ENCODE peak calls at places on chromosome 12, in seven cellular contexts. M, V, E, D, R, H and Q are unnamed samples.

GRCh38 chr12:78181544-78182162 is 351.0 kb downstream of the NAV3 start:
- DNase-seq in M (no peak), V (no peak), E (peak; percentile 73), D (no peak), R (no peak), H (no peak), Q (no peak)

GRCh38 chr12:50845021-50845647 is 2.4 kb downstream of the TMPRSS12 start:
- DNase-seq in M (no peak), V (no peak), E (peak; percentile 21), D (no peak), R (no peak), H (no peak), Q (no peak)

GRCh38 chr12:74598819-74599218 is 61.2 kb downstream of the ATXN7L3B start:
- DNase-seq in M (no peak), V (no peak), E (peak; percentile 71), D (no peak), R (no peak), H (no peak), Q (no peak)

GRCh38 chr12:98146043-98146442 is 369.3 kb upstream of the TMPO start:
- DNase-seq in M (no peak), V (no peak), E (no peak), D (no peak), R (no peak), H (no peak), Q (no peak)

GRCh38 chr12:71438670-71439361 is 782 bp upstream of the LGR5 start:
- DNase-seq in M (no peak), V (no peak), E (peak; percentile 35), D (no peak), R (no peak), H (peak; percentile 8), Q (peak; percentile 38)

GRCh38 chr12:29616664-29617409 is 119.4 kb upstream of the OVCH1 start:
- DNase-seq in M (no peak), V (no peak), E (peak; percentile 87), D (no peak), R (no peak), H (no peak), Q (no peak)

GRCh38 chr12:51270067-51270846 is at the start of gene SMAGP:
- DNase-seq in M (no peak), V (peak; percentile 73), E (peak; percentile 86), D (peak; percentile 94), R (peak; percentile 30), H (peak; percentile 88), Q (peak; percentile 80)

GRCh38 chr12:7588703-7589329 is 76.9 kb downstream of the APOBEC1 start:
- DNase-seq in M (peak; percentile 25), V (peak; percentile 42), E (peak; percentile 59), D (no peak), R (peak; percentile 51), H (peak; percentile 73), Q (no peak)

GRCh38 chr12:10358131-10358530 is 31.7 kb downstream of the KLRK1 start:
- DNase-seq in M (no peak), V (no peak), E (no peak), D (no peak), R (no peak), H (no peak), Q (no peak)

GRCh38 chr12:12474931-12475485 is 87.7 kb downstream of the DUSP16 start:
- DNase-seq in M (peak; percentile 87), V (no peak), E (no peak), D (no peak), R (no peak), H (no peak), Q (no peak)

GRCh38 chr12:47216150-47216677 is 136.5 kb upstream of the AMIGO2 start:
- DNase-seq in M (peak; percentile 74), V (no peak), E (no peak), D (no peak), R (peak; percentile 73), H (no peak), Q (no peak)

GRCh38 chr12:17381211-17381610 is 708.8 kb downstream of the RERGL start:
- DNase-seq in M (no peak), V (no peak), E (no peak), D (no peak), R (no peak), H (no peak), Q (no peak)

GRCh38 chr12:33322519-33322918 is 117.1 kb downstream of the SYT10 start:
- DNase-seq in M (no peak), V (no peak), E (no peak), D (no peak), R (no peak), H (no peak), Q (no peak)

GRCh38 chr12:42587564-42588307 is 1.8 kb downstream of the PRICKLE1 start:
- DNase-seq in M (no peak), V (no peak), E (peak; percentile 43), D (no peak), R (no peak), H (peak; percentile 10), Q (no peak)

GRCh38 chr12:108479364-108480070 is 35.6 kb upstream of the FICD start:
- DNase-seq in M (no peak), V (no peak), E (peak; percentile 46), D (no peak), R (no peak), H (no peak), Q (no peak)

GRCh38 chr12:15899282-15899870 is 11.8 kb upstream of the DERA start:
- DNase-seq in M (no peak), V (peak; percentile 38), E (peak; percentile 25), D (no peak), R (peak; percentile 31), H (no peak), Q (peak; percentile 23)

GRCh38 chr12:77488041-77488620 is 342.6 kb upstream of the NAV3 start:
- DNase-seq in M (no peak), V (no peak), E (no peak), D (no peak), R (no peak), H (no peak), Q (no peak)

GRCh38 chr12:69318225-69318624 is 30.0 kb upstream of the LYZ start:
- DNase-seq in M (no peak), V (no peak), E (no peak), D (no peak), R (no peak), H (no peak), Q (no peak)

GRCh38 chr12:34236073-34236472 is 213.8 kb downstream of the ALG10 start:
- DNase-seq in M (no peak), V (no peak), E (no peak), D (no peak), R (no peak), H (no peak), Q (no peak)

GRCh38 chr12:28424965-28425364 is 234.7 kb downstream of the CCDC91 start:
- DNase-seq in M (no peak), V (no peak), E (no peak), D (no peak), R (no peak), H (peak; percentile 30), Q (peak; percentile 63)

GRCh38 chr12:30988086-30988485 is 61.5 kb downstream of the TSPAN11 start:
- DNase-seq in M (no peak), V (no peak), E (no peak), D (no peak), R (no peak), H (peak; percentile 64), Q (no peak)

GRCh38 chr12:14771651-14772137 is 31.6 kb downstream of the WBP11 start:
- DNase-seq in M (peak; percentile 41), V (no peak), E (no peak), D (no peak), R (peak; percentile 78), H (no peak), Q (peak; percentile 12)

GRCh38 chr12:123801573-123802178 is 39.6 kb downstream of the DNAH10 start:
- DNase-seq in M (no peak), V (peak; percentile 46), E (peak; percentile 72), D (no peak), R (no peak), H (no peak), Q (no peak)

GRCh38 chr12:122201381-122201780 is 2.1 kb upstream of the B3GNT4 start:
- DNase-seq in M (no peak), V (no peak), E (no peak), D (peak; percentile 40), R (no peak), H (no peak), Q (no peak)
- H3K27me3 ChIP-seq in M (peaks cover 5% of the 10 kb centered on the region), V (no peaks in the 10 kb centered on the region), E (no peaks in the 10 kb centered on the region), D (peaks cover 63% of the 10 kb centered on the region), R (no peaks in the 10 kb centered on the region), H (no peaks in the 10 kb centered on the region), Q (peaks cover 35% of the 10 kb centered on the region)

GRCh38 chr12:132617822-132618682 is 524 bp upstream of the P2RX2 start:
- DNase-seq in M (no peak), V (no peak), E (no peak), D (no peak), R (no peak), H (peak; percentile 20), Q (no peak)
- H3K4me3 ChIP-seq in M (no peak overlapping the region), V (no peak overlapping the region), E (peak overlapping the region; percentile 7), D (peak overlapping the region; percentile 31), R (no peak overlapping the region), H (no peak overlapping the region), Q (no peak overlapping the region)

DNA sequence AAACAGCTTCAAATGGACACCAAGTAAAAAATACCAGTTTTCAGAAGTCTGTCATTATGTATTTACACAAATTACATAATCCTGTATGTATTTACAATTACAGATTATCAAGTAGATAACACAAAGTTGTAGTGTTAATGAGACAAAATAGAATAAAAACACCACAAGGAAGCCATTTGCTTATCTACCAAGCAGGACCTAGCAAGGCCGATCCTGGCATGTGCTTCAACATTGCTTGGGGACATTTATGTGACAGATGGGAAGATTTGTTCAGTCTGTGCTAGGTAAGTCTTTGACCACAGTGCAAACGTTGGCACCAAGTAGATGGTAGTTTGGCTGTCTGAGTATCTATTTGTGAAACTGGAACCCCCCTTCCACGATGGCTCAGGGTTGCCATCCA is 35.8 kb downstream of the BCAT1 start:
- DNase-seq in M (no peak), V (no peak), E (no peak), D (no peak), R (no peak), H (no peak), Q (no peak)
- H3K27me3 ChIP-seq in M (no peaks in the 10 kb centered on the region), V (no peaks in the 10 kb centered on the region), E (no peaks in the 10 kb centered on the region), D (no peaks in the 10 kb centered on the region), R (no peaks in the 10 kb centered on the region), H (no peaks in the 10 kb centered on the region), Q (no peaks in the 10 kb centered on the region)

GRCh38 chr12:57832966-57833365 is 13.6 kb downstream of the CTDSP2 start:
- DNase-seq in M (no peak), V (no peak), E (no peak), D (no peak), R (no peak), H (no peak), Q (no peak)
- H3K4me3 ChIP-seq in M (peak overlapping the region; percentile 30), V (no peak overlapping the region), E (no peak overlapping the region), D (peak overlapping the region; percentile 20), R (no peak overlapping the region), H (no peak overlapping the region), Q (no peak overlapping the region)